ENCODE peak calls at places on chromosomes 4 and X, in four cellular contexts. One of them, this sample, is unnamed.

GRCh38 chr4:108586778-108587177 is 33.6 kb upstream of the RPL34 start:
- DNase-seq in H1: no peak
- DNase-seq in IMR-90: no peak
- DNase-seq in mesendoderm: peak
- DNase-seq in this sample: no peak

GRCh38 chrX:118928126-118928525 is 46.3 kb upstream of the LONRF3 start:
- DNase-seq in H1: no peak
- DNase-seq in IMR-90: no peak
- DNase-seq in mesendoderm: peak
- DNase-seq in this sample: no peak

GRCh38 chr4:78545275-78546246 is 6.0 kb upstream of the ANXA3 start:
- DNase-seq in mesendoderm: no peak
- DNase-seq in H1: no peak
- DNase-seq in IMR-90: peak
- DNase-seq in this sample: no peak

GRCh38 chr4:98493305-98493704 is 165.1 kb downstream of the TSPAN5 start:
- DNase-seq in H1: no peak
- DNase-seq in mesendoderm: no peak
- DNase-seq in IMR-90: no peak
- DNase-seq in this sample: no peak

GRCh38 chr4:75658881-75659280 is 14.3 kb downstream of the G3BP2 start:
- DNase-seq in H1: no peak
- DNase-seq in mesendoderm: no peak
- DNase-seq in IMR-90: peak
- DNase-seq in this sample: no peak

GRCh38 chrX:13894888-13895564 is 78.1 kb upstream of the GPM6B start:
- DNase-seq in H1: no peak
- DNase-seq in IMR-90: peak
- DNase-seq in mesendoderm: no peak
- DNase-seq in this sample: no peak

GRCh38 chrX:68989865-68990606 is 161.2 kb downstream of the EFNB1 start:
- DNase-seq in H1: peak
- DNase-seq in IMR-90: peak
- DNase-seq in mesendoderm: peak
- DNase-seq in this sample: peak

GRCh38 chr4:152073738-152074137 is 312.9 kb upstream of the GATB start:
- DNase-seq in H1: no peak
- DNase-seq in mesendoderm: peak
- DNase-seq in IMR-90: peak
- DNase-seq in this sample: no peak

GRCh38 chrX:118976599-118977340 is 2.4 kb downstream of the LONRF3 start:
- DNase-seq in mesendoderm: peak
- DNase-seq in H1: no peak
- DNase-seq in IMR-90: no peak
- DNase-seq in this sample: no peak

GRCh38 chr4:111494971-111495370 is 650.3 kb upstream of the FAM241A start:
- DNase-seq in H1: no peak
- DNase-seq in mesendoderm: no peak
- DNase-seq in IMR-90: peak
- DNase-seq in this sample: no peak

GRCh38 chr4:145957307-145957706 is 18.7 kb upstream of the ZNF827 start:
- DNase-seq in IMR-90: no peak
- DNase-seq in H1: no peak
- DNase-seq in mesendoderm: peak
- DNase-seq in this sample: no peak

GRCh38 chrX:97401586-97402101 is 517.9 kb downstream of the RPA4 start:
- DNase-seq in H1: no peak
- DNase-seq in IMR-90: peak
- DNase-seq in mesendoderm: no peak
- DNase-seq in this sample: no peak

GRCh38 chr4:16897991-16898827 is at the start of gene LDB2:
- DNase-seq in IMR-90: peak
- DNase-seq in mesendoderm: peak
- DNase-seq in H1: peak
- DNase-seq in this sample: peak

GRCh38 chrX:138710866-138711331 is 618 bp downstream of the FGF13 start:
- DNase-seq in H1: no peak
- DNase-seq in IMR-90: no peak
- DNase-seq in mesendoderm: peak
- DNase-seq in this sample: peak

GRCh38 chrX:33840176-33840575 is 291.9 kb downstream of the FAM47A start:
- DNase-seq in mesendoderm: no peak
- DNase-seq in IMR-90: no peak
- DNase-seq in H1: no peak
- DNase-seq in this sample: no peak

GRCh38 chr4:187612211-187612780 is 383.3 kb upstream of the ZFP42 start:
- DNase-seq in IMR-90: peak
- DNase-seq in mesendoderm: peak
- DNase-seq in H1: no peak
- DNase-seq in this sample: no peak

GRCh38 chr4:24604558-24605214 is 20.3 kb upstream of the DHX15 start:
- DNase-seq in H1: no peak
- DNase-seq in mesendoderm: no peak
- DNase-seq in IMR-90: no peak
- DNase-seq in this sample: no peak

GRCh38 chrX:32933548-32933947 is 277.8 kb downstream of the DMD start:
- DNase-seq in mesendoderm: peak
- DNase-seq in H1: no peak
- DNase-seq in IMR-90: no peak
- DNase-seq in this sample: no peak

GRCh38 chr4:29553842-29554241 is 1166.3 kb upstream of the PCDH7 start:
- DNase-seq in mesendoderm: no peak
- DNase-seq in H1: no peak
- DNase-seq in IMR-90: no peak
- DNase-seq in this sample: no peak

GRCh38 chrX:10007604-10008003 is 40.4 kb downstream of the CLDN34 start:
- DNase-seq in IMR-90: peak
- DNase-seq in H1: no peak
- DNase-seq in mesendoderm: no peak
- DNase-seq in this sample: no peak

GRCh38 chrX:41335590-41336331 is 1.8 kb downstream of the DDX3X start:
- DNase-seq in H1: no peak
- DNase-seq in mesendoderm: no peak
- DNase-seq in IMR-90: peak
- DNase-seq in this sample: no peak

GRCh38 chrX:22220941-22221340 is 51.8 kb upstream of the CBLL2 start:
- DNase-seq in mesendoderm: peak
- DNase-seq in IMR-90: peak
- DNase-seq in H1: no peak
- DNase-seq in this sample: no peak

GRCh38 chrX:2629316-2630168 is 61.6 kb upstream of the CD99 start:
- DNase-seq in mesendoderm: no peak
- DNase-seq in IMR-90: no peak
- DNase-seq in H1: no peak
- DNase-seq in this sample: no peak

GRCh38 chrX:111006119-111006518 is 89.9 kb upstream of the PAK3 start:
- DNase-seq in mesendoderm: no peak
- DNase-seq in IMR-90: no peak
- DNase-seq in H1: no peak
- DNase-seq in this sample: no peak

GRCh38 chrX:47247206-47247998 is 14.6 kb downstream of the USP11 start:
- DNase-seq in H1: no peak
- DNase-seq in IMR-90: peak
- DNase-seq in mesendoderm: no peak
- DNase-seq in this sample: no peak

GRCh38 chr4:101222156-101222845 is 125.0 kb downstream of the PPP3CA start:
- DNase-seq in IMR-90: peak
- DNase-seq in mesendoderm: no peak
- DNase-seq in H1: no peak
- DNase-seq in this sample: no peak

GRCh38 chr4:107862658-107863057 is 37.9 kb downstream of the SGMS2 start:
- DNase-seq in IMR-90: peak
- DNase-seq in mesendoderm: peak
- DNase-seq in H1: no peak
- DNase-seq in this sample: no peak

GRCh38 chrX:17475820-17476219 is 100.8 kb downstream of the NHS start:
- DNase-seq in mesendoderm: no peak
- DNase-seq in H1: no peak
- DNase-seq in IMR-90: no peak
- DNase-seq in this sample: no peak

GRCh38 chr4:109046549-109047171 is 255.8 kb downstream of the COL25A1 start:
- DNase-seq in IMR-90: peak
- DNase-seq in mesendoderm: no peak
- DNase-seq in H1: no peak
- DNase-seq in this sample: no peak

GRCh38 chr4:86034616-86035015 is 325.2 kb downstream of the MAPK10 start:
- DNase-seq in H1: no peak
- DNase-seq in IMR-90: no peak
- DNase-seq in mesendoderm: no peak
- DNase-seq in this sample: no peak

GRCh38 chrX:34813618-34814017 is 129.0 kb upstream of the FAM47B start:
- DNase-seq in mesendoderm: no peak
- DNase-seq in H1: no peak
- DNase-seq in IMR-90: peak
- DNase-seq in this sample: no peak

GRCh38 chrX:11446331-11446730 is 153.1 kb downstream of the AMELX start:
- DNase-seq in H1: no peak
- DNase-seq in IMR-90: peak
- DNase-seq in mesendoderm: no peak
- DNase-seq in this sample: no peak

GRCh38 chrX:11449613-11450012 is 156.4 kb downstream of the AMELX start:
- DNase-seq in IMR-90: no peak
- DNase-seq in mesendoderm: no peak
- DNase-seq in H1: no peak
- DNase-seq in this sample: no peak

GRCh38 chrX:11445540-11445939 is 152.3 kb downstream of the AMELX start:
- DNase-seq in mesendoderm: no peak
- DNase-seq in H1: no peak
- DNase-seq in IMR-90: no peak
- DNase-seq in this sample: no peak

GRCh38 chrX:11447418-11447817 is 154.2 kb downstream of the AMELX start:
- DNase-seq in IMR-90: peak
- DNase-seq in mesendoderm: no peak
- DNase-seq in H1: no peak
- DNase-seq in this sample: no peak

DNA sequence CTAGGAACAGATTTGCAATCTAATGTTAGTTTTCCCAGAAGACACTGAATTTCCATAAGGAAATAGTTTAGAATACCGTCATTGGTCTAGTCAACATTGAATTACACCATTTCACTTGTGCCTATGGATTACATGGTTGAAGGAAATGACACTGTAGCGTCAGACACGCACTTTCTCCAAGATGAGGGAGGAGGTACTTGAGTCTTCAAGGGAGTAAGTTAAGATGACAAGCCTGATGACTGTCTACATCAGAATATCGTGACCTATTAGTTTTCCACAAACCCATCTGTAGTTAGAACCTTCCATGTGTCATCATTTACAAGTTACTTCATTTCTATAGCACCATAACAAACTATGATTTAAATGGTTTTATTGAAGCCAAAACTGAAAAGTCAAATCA is 153.7 kb downstream of the AMELX start:
- DNase-seq in IMR-90: peak
- DNase-seq in H1: no peak
- DNase-seq in mesendoderm: no peak
- DNase-seq in this sample: no peak
- H3K56ac ChIP-seq in IMR-90: no peak
- H3K56ac ChIP-seq in H1: no peak
- H3K56ac ChIP-seq in mesendoderm: no peak
- H3K56ac ChIP-seq in this sample: no peak

GRCh38 chr4:81635747-81636146 is 164.0 kb upstream of the RASGEF1B start:
- DNase-seq in H1: no peak
- DNase-seq in mesendoderm: no peak
- DNase-seq in IMR-90: no peak
- DNase-seq in this sample: no peak

GRCh38 chr4:81639248-81639647 is 167.5 kb upstream of the RASGEF1B start:
- DNase-seq in IMR-90: no peak
- DNase-seq in H1: no peak
- DNase-seq in mesendoderm: no peak
- DNase-seq in this sample: no peak

GRCh38 chr4:81635128-81635527 is 163.4 kb upstream of the RASGEF1B start:
- DNase-seq in mesendoderm: no peak
- DNase-seq in IMR-90: no peak
- DNase-seq in H1: no peak
- DNase-seq in this sample: no peak

GRCh38 chr4:81632581-81633247 is 161.0 kb upstream of the RASGEF1B start:
- DNase-seq in IMR-90: no peak
- DNase-seq in mesendoderm: no peak
- DNase-seq in H1: no peak
- DNase-seq in this sample: no peak

DNA sequence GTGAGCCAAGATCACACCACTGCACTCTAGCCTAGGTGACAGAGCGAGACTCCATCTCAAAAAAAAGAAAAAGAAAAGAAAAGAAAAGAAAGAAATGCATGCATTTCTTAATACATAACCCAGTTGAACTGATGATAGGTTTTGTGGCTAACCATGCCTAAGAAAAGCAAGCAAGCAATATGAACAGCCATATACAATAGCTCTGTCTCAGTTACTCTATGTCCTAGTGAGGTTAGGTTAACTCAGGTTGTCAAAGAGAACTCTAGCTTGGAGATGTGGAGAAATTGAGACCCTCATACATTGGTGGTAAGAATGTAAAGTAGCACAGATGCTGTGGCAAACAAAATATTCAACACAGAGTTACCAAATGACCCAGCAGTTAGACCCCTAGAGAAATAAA is 167.0 kb upstream of the RASGEF1B start:
- DNase-seq in H1: no peak
- DNase-seq in mesendoderm: no peak
- DNase-seq in IMR-90: no peak
- DNase-seq in this sample: no peak
- H3K56ac ChIP-seq in H1: no peak
- H3K56ac ChIP-seq in mesendoderm: no peak
- H3K56ac ChIP-seq in IMR-90: no peak
- H3K56ac ChIP-seq in this sample: no peak

DNA sequence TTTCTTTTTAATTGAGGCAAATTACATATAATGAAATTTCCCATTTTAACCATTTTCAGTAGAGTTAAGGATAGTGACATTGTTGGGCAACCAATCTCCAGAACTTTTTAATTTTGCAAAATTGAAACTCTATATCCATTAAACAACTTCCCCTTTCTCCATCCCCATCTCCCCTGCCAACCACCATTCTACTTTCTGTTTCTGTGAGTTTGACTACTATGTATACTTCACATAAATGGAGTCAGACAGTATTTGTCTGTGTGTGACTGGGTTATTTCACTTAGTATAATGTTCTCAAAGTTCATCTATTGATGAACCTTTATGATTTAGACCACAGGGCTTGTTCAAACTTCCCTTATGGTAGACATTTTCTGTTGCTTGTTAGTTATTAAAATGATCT is 364.5 kb upstream of the MAD2L1 start:
- DNase-seq in H1: no peak
- DNase-seq in mesendoderm: no peak
- DNase-seq in IMR-90: no peak
- DNase-seq in this sample: no peak
- H3K56ac ChIP-seq in H1: no peak
- H3K56ac ChIP-seq in mesendoderm: no peak
- H3K56ac ChIP-seq in IMR-90: no peak
- H3K56ac ChIP-seq in this sample: no peak

GRCh38 chr4:20046931-20047677 is 204.6 kb upstream of the SLIT2 start:
- DNase-seq in IMR-90: peak
- DNase-seq in H1: no peak
- DNase-seq in mesendoderm: no peak
- DNase-seq in this sample: no peak
- H3K56ac ChIP-seq in IMR-90: no peak
- H3K56ac ChIP-seq in H1: no peak
- H3K56ac ChIP-seq in mesendoderm: no peak
- H3K56ac ChIP-seq in this sample: no peak

GRCh38 chr4:3123201-3123671 is 48.8 kb downstream of the HTT start:
- DNase-seq in mesendoderm: no peak
- DNase-seq in H1: no peak
- DNase-seq in IMR-90: peak
- DNase-seq in this sample: no peak
- H3K56ac ChIP-seq in mesendoderm: no peak
- H3K56ac ChIP-seq in H1: no peak
- H3K56ac ChIP-seq in IMR-90: no peak
- H3K56ac ChIP-seq in this sample: no peak

This sample was measured in H9.